ENCODE peak calls at places on chromosome 4, in nine cellular contexts. S is tibial artery; O is CD4-positive, CD25-positive, alpha-beta regulatory T cell; U is gastrocnemius medialis; D is right cardiac atrium; Y is iPS DF 6.9; H is transverse colon; G is ascending aorta; K is CD8-positive, alpha-beta memory T cell. T is an unnamed sample. For H3K9me3, the result is how much of the 10 kb centered on the place peaks cover.

GRCh38 chr4:144663852-144664488 is 18.0 kb downstream of the HHIP start:
- DNase-seq in S (no peak), O (no peak), U (no peak), D (no peak), Y (no peak), H (no peak), G (no peak), K (no peak), T (no peak)

GRCh38 chr4:93867416-93868001 is 39.0 kb downstream of the ATOH1 start:
- DNase-seq in S (no peak), O (no peak), U (no peak), D (no peak), Y (no peak), H (no peak), G (no peak), K (no peak), T (no peak)

GRCh38 chr4:124203613-124204284 is 508.8 kb downstream of the ANKRD50 start:
- DNase-seq in S (no peak), O (no peak), U (no peak), D (no peak), Y (no peak), H (no peak), G (no peak), K (no peak), T (no peak)

GRCh38 chr4:173917255-173917960 is 366.1 kb downstream of the FBXO8 start:
- DNase-seq in S (no peak), O (no peak), U (no peak), D (no peak), Y (no peak), H (no peak), G (no peak), K (no peak), T (no peak)

GRCh38 chr4:88705805-88706518 is 8.3 kb upstream of the NAP1L5 start:
- DNase-seq in S (no peak), O (no peak), U (no peak), D (no peak), Y (no peak), H (no peak), G (no peak), K (no peak), T (no peak)

GRCh38 chr4:133149932-133150642 is 993 bp downstream of the PCDH10 start:
- DNase-seq in S (no peak), O (no peak), U (no peak), D (peak), Y (no peak), H (no peak), G (no peak), K (no peak), T (no peak)

GRCh38 chr4:145904413-145905177 is 34.0 kb downstream of the ZNF827 start:
- DNase-seq in S (no peak), O (no peak), U (no peak), D (no peak), Y (no peak), H (peak), G (no peak), K (no peak), T (no peak)

GRCh38 chr4:87042221-87042620 is 107.4 kb downstream of the AFF1 start:
- DNase-seq in S (no peak), O (no peak), U (no peak), D (no peak), Y (no peak), H (no peak), G (no peak), K (no peak), T (no peak)

GRCh38 chr4:105181259-105181658 is 34.6 kb downstream of the TET2 start:
- DNase-seq in S (no peak), O (no peak), U (no peak), D (no peak), Y (no peak), H (no peak), G (no peak), K (no peak), T (no peak)

GRCh38 chr4:53802500-53802899 is 211.2 kb upstream of the LNX1 start:
- DNase-seq in S (no peak), O (no peak), U (no peak), D (no peak), Y (no peak), H (no peak), G (no peak), K (no peak), T (no peak)
- H3K9me3 ChIP-seq in S (under half), O (under half), U (under half), D (under half), Y (under half), H (under half), G (under half), K (under half), T (under half)

DNA sequence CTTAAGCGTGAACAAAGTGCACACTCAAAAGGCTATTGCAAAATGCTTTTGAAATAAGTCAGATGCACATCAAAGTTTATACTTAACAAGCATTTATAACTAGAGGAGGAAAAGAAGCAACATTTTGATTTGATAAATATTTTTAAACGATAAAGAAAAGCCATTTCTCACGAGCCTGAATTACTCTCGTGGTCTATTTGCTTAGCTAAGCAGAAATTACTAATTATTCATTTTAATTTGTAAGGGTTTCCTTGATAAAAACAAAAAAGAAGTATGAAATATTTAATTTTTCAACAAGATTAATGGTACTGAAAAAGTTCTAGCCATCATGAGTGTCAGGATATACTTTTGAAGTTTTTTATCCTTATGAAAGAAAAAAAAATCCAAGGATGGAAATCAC is 78.2 kb downstream of the UNC5C start:
- DNase-seq in S (no peak), O (no peak), U (no peak), D (no peak), Y (no peak), H (no peak), G (no peak), K (no peak), T (no peak)
- H3K9me3 ChIP-seq in S (under half), O (under half), U (under half), D (under half), Y (under half), H (under half), G (under half), K (under half), T (under half)

DNA sequence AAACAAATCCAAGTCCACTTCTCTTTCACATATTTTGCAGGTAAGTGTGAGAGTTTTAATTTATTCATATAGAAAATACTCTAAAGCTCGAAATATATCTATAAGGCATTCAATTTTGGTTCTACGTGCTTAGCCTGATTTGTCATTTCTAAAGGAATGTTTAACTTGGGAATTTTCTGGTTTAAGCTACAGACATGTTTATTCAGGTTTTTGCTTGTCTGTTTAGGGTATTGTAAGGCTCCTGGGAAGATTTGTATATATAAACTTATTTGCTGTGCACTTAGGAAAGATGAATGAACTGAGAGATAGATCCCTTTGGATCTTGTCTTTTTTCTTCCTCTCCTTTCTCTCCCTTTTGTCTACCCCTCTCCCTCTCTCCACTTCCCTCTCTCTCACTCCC is 185.9 kb upstream of the NEIL3 start:
- DNase-seq in S (no peak), O (no peak), U (no peak), D (no peak), Y (no peak), H (no peak), G (no peak), K (no peak), T (no peak)
- H3K9me3 ChIP-seq in S (under half), O (under half), U (under half), D (under half), Y (under half), H (under half), G (under half), K (under half), T (under half)

GRCh38 chr4:118774321-118774720 is 61.6 kb downstream of the SEC24D start:
- DNase-seq in S (no peak), O (no peak), U (no peak), D (no peak), Y (no peak), H (no peak), G (no peak), K (no peak), T (no peak)

GRCh38 chr4:118773082-118773792 is 62.7 kb downstream of the SEC24D start:
- DNase-seq in S (no peak), O (no peak), U (no peak), D (no peak), Y (no peak), H (no peak), G (no peak), K (no peak), T (no peak)

GRCh38 chr4:118772149-118773081 is 63.5 kb downstream of the SEC24D start:
- DNase-seq in S (no peak), O (peak), U (no peak), D (no peak), Y (no peak), H (no peak), G (no peak), K (no peak), T (no peak)

GRCh38 chr4:118769152-118769551 is 66.8 kb downstream of the SEC24D start:
- DNase-seq in S (no peak), O (no peak), U (no peak), D (no peak), Y (no peak), H (no peak), G (no peak), K (no peak), T (no peak)

DNA sequence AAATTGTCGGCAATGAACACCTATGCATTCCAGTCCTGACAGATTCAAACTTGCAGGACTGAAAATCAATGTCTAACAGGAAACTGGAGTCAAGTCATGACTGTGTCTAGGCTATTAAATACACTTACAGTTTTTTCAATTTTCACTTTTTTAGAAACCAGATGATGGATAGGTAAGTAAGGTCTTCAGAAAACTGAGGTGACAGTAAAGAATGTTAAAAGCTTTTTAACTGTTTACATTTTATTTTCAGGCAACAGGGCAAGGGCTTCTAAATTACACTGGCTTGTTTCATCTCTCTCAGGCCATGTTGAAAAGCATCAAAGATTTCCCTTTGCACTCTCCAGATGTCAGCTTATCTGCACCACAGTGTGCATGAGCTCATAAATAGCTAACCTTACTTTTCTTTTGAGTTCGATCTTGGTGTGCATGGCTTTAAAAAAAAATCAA is 65.2 kb downstream of the SEC24D start:
- DNase-seq in S (no peak), O (no peak), U (no peak), D (no peak), Y (no peak), H (no peak), G (no peak), K (no peak), T (no peak)
- H3K9me3 ChIP-seq in S (under half), O (under half), U (under half), D (under half), Y (under half), H (under half), G (under half), K (under half), T (under half)

GRCh38 chr4:35342833-35343232 is 901.5 kb downstream of the ARAP2 start:
- DNase-seq in S (no peak), O (no peak), U (no peak), D (no peak), Y (no peak), H (no peak), G (no peak), K (no peak), T (no peak)
- H3K9me3 ChIP-seq in S (under half), O (under half), U (under half), D (under half), Y (under half), H (under half), G (under half), K (under half), T (under half)

DNA sequence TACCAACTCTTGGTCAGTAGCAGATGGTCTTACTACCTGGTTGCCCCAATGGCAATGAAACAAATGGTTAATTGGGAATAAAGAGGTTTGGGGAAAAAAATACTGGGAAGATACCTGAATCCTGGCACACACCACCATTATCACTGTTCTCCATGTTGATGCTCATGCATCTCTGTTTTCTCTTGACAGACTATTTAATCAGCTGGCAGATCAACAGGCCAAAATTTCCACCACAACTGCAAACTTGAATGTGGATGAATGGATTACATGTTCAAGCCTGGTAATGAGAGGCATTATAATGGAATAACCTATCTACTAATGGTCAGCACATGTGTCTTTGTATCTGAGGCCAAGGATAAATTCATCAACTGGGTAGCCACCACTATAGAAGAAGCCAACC is 45.7 kb downstream of the ZNF721 start:
- DNase-seq in S (no peak), O (no peak), U (no peak), D (no peak), Y (no peak), H (no peak), G (no peak), K (no peak), T (no peak)
- H3K9me3 ChIP-seq in S (under half), O (half or more), U (under half), D (under half), Y (under half), H (half or more), G (half or more), K (half or more), T (half or more)

GRCh38 chr4:99863-100262 is 24.4 kb upstream of the ZNF718 start:
- DNase-seq in S (no peak), O (no peak), U (no peak), D (no peak), Y (no peak), H (no peak), G (no peak), K (no peak), T (no peak)

DNA sequence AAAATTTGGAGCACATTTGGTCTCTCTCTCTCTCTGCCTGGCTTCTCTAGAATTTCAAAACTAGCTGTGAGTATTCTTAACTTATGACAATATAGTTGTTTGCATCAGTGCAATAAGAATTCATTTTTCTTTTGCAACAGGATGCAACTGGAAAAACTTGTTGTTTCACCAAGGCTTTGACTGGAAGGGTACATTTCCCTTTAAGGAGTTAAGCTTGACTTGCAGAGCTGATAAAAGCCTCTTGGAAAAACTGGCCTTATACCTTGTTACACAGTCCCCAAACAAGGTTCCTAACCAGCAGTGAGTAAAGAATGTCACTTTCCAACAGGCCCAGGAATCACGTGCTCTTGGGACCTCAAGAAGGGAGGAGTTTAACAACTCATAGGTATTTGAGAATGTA is 25.9 kb upstream of the ZNF718 start:
- DNase-seq in S (no peak), O (no peak), U (no peak), D (no peak), Y (no peak), H (no peak), G (no peak), K (no peak), T (no peak)
- H3K9me3 ChIP-seq in S (under half), O (under half), U (under half), D (under half), Y (under half), H (half or more), G (half or more), K (under half), T (half or more)

DNA sequence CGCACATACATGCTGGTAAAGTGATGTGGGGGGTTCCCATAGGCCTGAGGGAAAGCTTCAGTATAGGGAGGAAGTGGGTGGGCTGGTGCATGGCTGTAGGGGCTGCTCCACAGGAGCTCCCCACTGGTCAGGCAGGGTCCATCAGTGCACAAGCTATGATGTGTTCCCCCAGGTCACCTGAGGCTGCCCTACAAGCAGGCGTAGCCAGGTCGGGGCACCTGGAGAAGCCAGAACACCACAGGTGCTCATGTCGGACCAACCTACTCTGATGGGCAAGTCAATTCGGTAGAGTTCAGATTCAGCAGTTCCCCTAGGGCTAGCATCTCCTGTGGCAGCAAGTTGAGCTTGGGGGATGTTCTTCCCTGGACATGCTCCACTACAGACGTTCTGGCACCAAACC is 103.3 kb upstream of the EPHA5 start:
- DNase-seq in S (no peak), O (no peak), U (no peak), D (no peak), Y (no peak), H (no peak), G (no peak), K (no peak), T (no peak)
- H3K9me3 ChIP-seq in S (under half), O (under half), U (under half), D (under half), Y (under half), H (under half), G (under half), K (under half), T (under half)

GRCh38 chr4:422587-422986 is 76.4 kb downstream of the ZNF721 start:
- DNase-seq in S (no peak), O (no peak), U (no peak), D (no peak), Y (no peak), H (no peak), G (no peak), K (no peak), T (no peak)
- H3K9me3 ChIP-seq in S (under half), O (half or more), U (under half), D (under half), Y (under half), H (half or more), G (half or more), K (half or more), T (half or more)

GRCh38 chr4:33914386-33914785 is 2329.9 kb downstream of the ARAP2 start:
- DNase-seq in S (no peak), O (no peak), U (no peak), D (no peak), Y (no peak), H (no peak), G (no peak), K (no peak), T (no peak)
- H3K9me3 ChIP-seq in S (under half), O (under half), U (under half), D (under half), Y (under half), H (under half), G (under half), K (under half), T (under half)

T was measured in CD4-positive, alpha-beta T cell.